ENCODE peak calls at places on chromosomes 16 and 17, in ten cellular contexts. L is HepG2, J is GM12891, A is upper lobe of left lung, X is HCT116, Z is breast epithelium, D is vagina, M is stomach, U is GM12878, T is prostate gland. C is an unnamed sample.

GRCh38 chr17:2087597-2088211 is 32.8 kb downstream of the HIC1 start:
- DNase-seq in L (no peak), T (no peak), U (peak), M (no peak), A (no peak), J (no peak), X (no peak), D (no peak), Z (no peak), C (peak)

GRCh38 chr17:50198026-50198669 is 3.3 kb downstream of the COL1A1 start:
- DNase-seq in L (peak), Z (peak), A (no peak), D (no peak), T (peak), U (no peak), X (peak), J (no peak), M (peak), C (peak)

GRCh38 chr17:1834378-1835149 is 4.8 kb downstream of the RPA1 start:
- DNase-seq in J (peak), Z (no peak), X (no peak), D (no peak), L (no peak), U (peak), A (no peak), M (no peak), T (no peak), C (no peak)

GRCh38 chr17:50270430-50271172 is 3.7 kb upstream of the TMEM92 start:
- DNase-seq in X (no peak), T (no peak), D (no peak), J (no peak), Z (peak), M (peak), A (peak), U (no peak), L (no peak), C (peak)

GRCh38 chr16:3076577-3076976 is 11.1 kb downstream of the IL32 start:
- DNase-seq in D (no peak), T (no peak), A (no peak), L (no peak), Z (no peak), J (no peak), U (no peak), X (no peak), M (no peak), C (no peak)

GRCh38 chr17:14793237-14793636 is 471.9 kb downstream of the PMP22 start:
- DNase-seq in D (no peak), L (no peak), X (no peak), Z (no peak), T (no peak), A (no peak), M (no peak), U (no peak), J (no peak), C (no peak)

GRCh38 chr17:58059141-58059540 is 24.1 kb upstream of the DYNLL2 start:
- DNase-seq in M (no peak), L (no peak), X (no peak), U (no peak), T (no peak), D (no peak), Z (no peak), J (no peak), A (no peak), C (no peak)

GRCh38 chr17:30031214-30031869 is 85.3 kb upstream of the NSRP1 start:
- DNase-seq in A (no peak), U (peak), L (no peak), Z (no peak), J (no peak), T (no peak), D (no peak), X (no peak), M (no peak), C (no peak)

GRCh38 chr17:79612468-79613194 is 1.8 kb upstream of the RBFOX3 start:
- DNase-seq in J (peak), A (peak), L (peak), X (peak), U (no peak), Z (no peak), T (no peak), M (peak), D (no peak), C (peak)

GRCh38 chr17:40495140-40495539 is 6.3 kb downstream of the TNS4 start:
- DNase-seq in X (no peak), U (no peak), L (no peak), Z (no peak), M (no peak), T (no peak), D (no peak), J (no peak), A (no peak), C (no peak)

GRCh38 chr17:47239663-47240374 is 13.8 kb upstream of the ITGB3 start:
- DNase-seq in L (no peak), D (no peak), X (peak), M (peak), U (peak), A (peak), T (peak), Z (peak), J (no peak), C (peak)

GRCh38 chr17:77720946-77721822 is 237.3 kb upstream of the TNRC6C start:
- DNase-seq in T (no peak), M (no peak), L (no peak), X (no peak), J (no peak), U (no peak), D (peak), A (no peak), Z (no peak), C (no peak)

GRCh38 chr17:57444632-57445031 is 188.3 kb downstream of the MSI2 start:
- DNase-seq in J (no peak), U (no peak), M (no peak), L (no peak), X (no peak), D (no peak), T (no peak), A (no peak), Z (no peak), C (no peak)

GRCh38 chr16:30006095-30006473 is 4.7 kb downstream of the DOC2A start:
- DNase-seq in L (no peak), A (peak), U (no peak), Z (no peak), X (no peak), J (no peak), T (no peak), D (no peak), M (no peak), C (no peak)

GRCh38 chr17:71677444-71677843 is 443.4 kb upstream of the SOX9 start:
- DNase-seq in Z (no peak), D (no peak), U (no peak), J (no peak), X (no peak), A (no peak), L (no peak), M (no peak), T (no peak), C (no peak)

GRCh38 chr16:51852892-51853291 is 694.1 kb downstream of the TOX3 start:
- DNase-seq in D (no peak), Z (no peak), X (no peak), J (no peak), L (no peak), A (no peak), M (no peak), U (no peak), T (no peak), C (no peak)

GRCh38 chr17:64505320-64506200 is 529 bp downstream of the DDX5 start:
- DNase-seq in J (peak), U (no peak), D (peak), T (peak), L (peak), A (peak), X (peak), M (peak), Z (peak), C (peak)

GRCh38 chr17:61503961-61504360 is 51.7 kb downstream of the TBX4 start:
- DNase-seq in Z (no peak), L (no peak), T (no peak), D (no peak), M (no peak), J (no peak), A (no peak), U (no peak), X (no peak), C (no peak)

GRCh38 chr17:46053911-46054534 is 55.0 kb downstream of the STH start:
- DNase-seq in U (no peak), X (no peak), T (no peak), Z (no peak), A (no peak), D (no peak), J (no peak), L (no peak), M (no peak), C (no peak)

GRCh38 chr17:77802333-77802615 is 156.2 kb upstream of the TNRC6C start:
- DNase-seq in T (no peak), L (no peak), A (no peak), X (no peak), Z (no peak), U (no peak), D (no peak), J (no peak), M (no peak), C (no peak)

GRCh38 chr16:55257971-55258613 is 65.9 kb upstream of the IRX6 start:
- DNase-seq in D (peak), T (no peak), U (no peak), X (peak), L (peak), M (peak), A (peak), Z (peak), J (peak), C (no peak)

GRCh38 chr17:52235416-52235960 is 77.0 kb upstream of the CA10 start:
- DNase-seq in M (no peak), A (no peak), U (no peak), Z (no peak), D (no peak), X (no peak), L (no peak), J (no peak), T (no peak), C (no peak)

GRCh38 chr17:8674344-8675305 is 44.1 kb upstream of the MYH10 start:
- DNase-seq in D (no peak), J (no peak), U (no peak), M (no peak), L (no peak), Z (no peak), T (no peak), X (no peak), A (no peak), C (peak)

GRCh38 chr17:79925242-79925957 is 86.2 kb upstream of the CBX4 start:
- DNase-seq in T (peak), J (no peak), M (peak), A (peak), X (no peak), U (no peak), L (no peak), Z (peak), D (no peak), C (no peak)

GRCh38 chr17:66791337-66791736 is 43.6 kb upstream of the CACNG5 start:
- DNase-seq in A (no peak), U (no peak), X (no peak), L (no peak), M (no peak), T (no peak), D (no peak), Z (no peak), J (no peak), C (no peak)

GRCh38 chr16:52861614-52862022 is 191.1 kb downstream of the CHD9NB start:
- DNase-seq in D (no peak), X (peak), M (no peak), U (no peak), L (peak), A (no peak), Z (no peak), J (no peak), T (no peak), C (no peak)

GRCh38 chr17:27430383-27430840 is 25.8 kb upstream of the KSR1 start:
- DNase-seq in U (no peak), A (no peak), T (no peak), D (no peak), Z (no peak), J (no peak), M (no peak), X (no peak), L (no peak), C (no peak)

GRCh38 chr16:591892-592517 is 2.1 kb downstream of the RAB40C start:
- DNase-seq in A (no peak), X (no peak), L (no peak), J (no peak), U (no peak), T (no peak), M (no peak), Z (no peak), D (no peak), C (no peak)

GRCh38 chr17:73349647-73350046 is 37.8 kb upstream of the CDC42EP4 start:
- DNase-seq in L (no peak), J (no peak), M (no peak), U (no peak), Z (no peak), A (no peak), T (no peak), X (no peak), D (no peak), C (no peak)

GRCh38 chr17:29746669-29747068 is 124.0 kb upstream of the CORO6 start:
- DNase-seq in A (no peak), D (no peak), X (no peak), M (no peak), U (no peak), J (no peak), Z (no peak), L (no peak), T (no peak), C (no peak)

GRCh38 chr17:80352216-80352895 is 62.6 kb upstream of the ENDOV start:
- DNase-seq in J (no peak), Z (peak), D (no peak), M (no peak), X (no peak), T (no peak), A (no peak), L (no peak), U (no peak), C (peak)

GRCh38 chr17:69802045-69802740 is 272.8 kb upstream of the KCNJ16 start:
- DNase-seq in U (no peak), L (no peak), J (no peak), M (no peak), A (peak), D (no peak), X (no peak), T (no peak), Z (no peak), C (no peak)

GRCh38 chr17:80861892-80862291 is 129.7 kb upstream of the CHMP6 start:
- DNase-seq in A (no peak), T (peak), D (no peak), M (no peak), J (no peak), Z (no peak), X (no peak), U (no peak), L (no peak), C (peak)

DNA sequence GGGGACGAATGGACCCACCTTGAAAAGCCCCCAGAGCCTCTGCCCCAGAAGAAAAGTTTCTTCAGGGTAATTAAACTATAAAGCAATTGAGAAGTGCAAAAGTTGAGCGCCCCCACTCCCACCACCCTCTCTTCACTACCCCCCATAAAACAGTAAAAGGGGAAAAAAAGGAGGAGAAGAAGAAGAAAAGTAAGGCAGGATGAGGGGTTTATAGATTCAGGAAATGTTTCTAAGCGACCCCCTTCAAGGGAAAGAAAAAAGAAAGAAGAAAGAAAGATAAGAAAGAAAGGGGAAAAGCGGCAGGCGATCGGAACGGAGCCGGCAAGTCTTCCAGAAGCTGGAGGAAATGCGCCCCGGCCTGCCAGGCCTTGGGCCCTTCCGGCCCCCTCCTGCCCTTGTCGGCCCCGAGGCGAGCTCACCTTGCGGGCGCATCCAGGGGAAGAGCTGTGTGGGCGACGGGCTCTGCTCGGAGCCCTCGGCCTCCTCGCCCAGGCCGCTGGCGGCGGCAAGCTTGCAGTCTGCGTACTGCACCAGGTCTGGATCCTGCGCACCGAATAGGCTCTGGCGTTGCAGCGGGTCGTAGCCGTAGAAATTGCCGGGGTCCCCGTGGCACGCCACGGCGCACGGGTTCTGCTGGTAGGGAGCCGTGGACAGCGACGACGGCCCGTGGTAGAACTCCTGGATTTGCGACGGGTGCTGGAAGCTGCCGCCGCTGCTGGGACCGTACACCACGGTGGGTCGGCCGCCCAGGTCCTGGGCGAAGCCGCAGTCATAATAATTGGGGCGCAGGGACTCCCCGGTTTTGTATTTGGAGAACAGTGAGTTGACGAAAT is 1.0 kb downstream of the HOXB8 start:
- DNase-seq in T (no peak), Z (no peak), D (no peak), L (no peak), A (peak), M (no peak), X (no peak), J (no peak), U (no peak), C (no peak)
- TF ChIP-seq POLR2A in T (no peak), Z (no peak), D (no peak), L (no peak), A (no peak), M (no peak), X (no peak), J (no peak), U (no peak), C (no peak)

GRCh38 chr16:64791756-64792155 is 330.1 kb downstream of the CDH11 start:
- DNase-seq in L (no peak), J (no peak), T (no peak), A (no peak), U (no peak), Z (no peak), D (no peak), M (no peak), X (no peak), C (no peak)
- TF ChIP-seq POLR2AphosphoS5 in L (no peak), J (no peak), T (no peak), A (no peak), U (no peak), Z (no peak), D (no peak), M (no peak), X (no peak), C (no peak)

GRCh38 chr17:65560628-65561371 is 648 bp downstream of the AXIN2 start:
- DNase-seq in X (peak), U (no peak), D (no peak), J (peak), M (peak), Z (peak), A (peak), T (peak), L (peak), C (peak)

GRCh38 chr17:65561394-65562205 is at the start of gene AXIN2:
- DNase-seq in U (no peak), D (no peak), J (peak), T (peak), X (peak), A (peak), L (peak), M (peak), Z (peak), C (peak)

GRCh38 chr17:65558683-65559311 is 2.7 kb downstream of the AXIN2 start:
- DNase-seq in Z (no peak), J (no peak), X (no peak), U (no peak), L (no peak), M (no peak), D (no peak), T (no peak), A (peak), C (no peak)

GRCh38 chr17:65559483-65559801 is 2.0 kb downstream of the AXIN2 start:
- DNase-seq in U (no peak), Z (no peak), D (no peak), L (no peak), A (no peak), T (no peak), X (no peak), M (no peak), J (no peak), C (no peak)

DNA sequence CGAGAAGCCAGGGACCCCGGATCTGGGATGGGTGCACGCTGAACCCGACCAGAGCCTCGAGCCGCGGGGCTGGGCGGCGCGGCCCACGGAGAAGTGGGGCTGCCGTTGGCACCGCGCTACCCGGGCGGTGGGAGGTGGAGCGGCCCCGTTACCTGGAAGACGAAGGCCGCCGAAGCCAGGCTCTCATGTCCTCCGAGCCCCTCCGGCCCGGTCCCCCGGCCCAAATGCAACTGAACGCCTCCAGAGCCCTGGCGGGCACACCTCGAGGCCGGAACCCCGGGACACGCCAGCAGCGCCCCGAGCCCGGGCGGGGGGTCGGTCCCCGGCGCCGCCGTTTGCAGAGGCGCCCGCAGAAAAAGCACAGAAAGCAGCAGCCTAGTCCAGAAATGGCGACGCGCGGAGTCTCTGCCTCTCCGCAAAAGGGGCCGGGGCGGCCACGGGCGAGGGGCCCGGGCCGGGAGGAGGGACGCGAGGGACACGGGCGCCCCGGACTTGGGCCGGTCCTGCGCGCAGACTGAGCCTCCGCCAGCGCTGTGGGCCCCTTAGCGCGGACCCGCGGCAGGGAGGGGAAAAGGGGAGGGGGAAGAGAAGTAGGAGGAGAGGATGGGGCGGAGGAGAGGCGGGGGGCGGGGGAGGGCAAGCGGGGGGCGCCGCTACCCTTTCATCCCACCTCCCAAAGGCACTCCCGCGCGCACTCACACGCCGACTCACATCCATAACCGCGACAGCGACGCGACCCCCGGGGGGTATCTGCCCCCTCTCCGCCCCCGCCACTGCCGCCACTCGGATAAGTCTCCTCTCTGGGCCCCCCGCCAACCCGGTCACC is 1.4 kb downstream of the AXIN2 start:
- DNase-seq in D (no peak), U (no peak), Z (no peak), A (peak), J (no peak), M (peak), T (peak), X (no peak), L (peak), C (no peak)
- TF ChIP-seq POLR2A in D (peak), U (no peak), Z (no peak), A (peak), J (no peak), M (no peak), T (peak), X (no peak), L (peak), C (no peak)

DNA sequence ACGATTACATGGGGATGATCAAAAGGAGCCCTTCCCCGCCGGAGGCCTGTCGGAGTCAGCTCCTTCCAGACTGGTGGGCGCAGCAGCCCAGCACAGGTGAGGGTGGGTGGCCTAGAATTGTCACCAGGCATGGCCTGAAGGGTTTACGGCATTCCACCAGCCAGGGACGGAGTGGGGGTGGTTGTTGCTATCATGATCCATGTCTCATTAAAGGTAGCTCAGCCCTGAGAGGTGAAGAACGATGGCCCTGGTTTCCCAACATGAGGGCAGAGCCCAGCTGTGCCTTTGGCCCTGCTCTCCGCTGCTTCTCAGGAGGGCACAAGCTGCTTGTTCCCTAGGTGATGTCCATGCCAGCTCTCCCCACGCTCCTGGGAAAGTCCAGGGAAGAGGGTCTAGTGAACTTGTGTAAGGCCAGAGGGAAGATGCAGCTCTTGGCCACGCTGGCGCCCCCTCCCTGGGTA is 14.2 kb downstream of the IRF8 start:
- DNase-seq in M (no peak), T (no peak), Z (no peak), X (no peak), A (no peak), U (no peak), D (no peak), L (no peak), J (no peak), C (no peak)
- TF ChIP-seq POLR2AphosphoS5 in M (no peak), T (no peak), Z (no peak), X (no peak), A (no peak), U (peak), D (no peak), L (no peak), J (peak), C (no peak)